ENCODE peak calls at places on chromosomes 7 and 10, in ten cellular contexts. G is uterus, I is sigmoid colon, W is adrenal gland, S is heart left ventricle, F is stomach, Q is lower leg skin, T is prostate gland, N is IMR-90, B is A549. A is an unnamed sample.

GRCh38 chr7:34070486-34071323 is 165.4 kb downstream of the BMPER start:
- DNase-seq in G (no peak), I (no peak), W (no peak), S (no peak), F (no peak), Q (no peak), T (no peak), N (peak), B (peak), A (no peak)

GRCh38 chr10:128835361-128835760 is 631.7 kb upstream of the MGMT start:
- DNase-seq in G (no peak), I (no peak), W (no peak), S (no peak), F (no peak), Q (no peak), T (no peak), N (no peak), B (no peak), A (no peak)

GRCh38 chr7:139743967-139744767 is 33.6 kb downstream of the HIPK2 start:
- DNase-seq in G (no peak), I (no peak), W (no peak), S (no peak), F (no peak), Q (no peak), T (no peak), N (peak), B (no peak), A (no peak)

GRCh38 chr10:76632158-76633051 is 1005.2 kb downstream of the KCNMA1 start:
- DNase-seq in G (no peak), I (no peak), W (no peak), S (no peak), F (peak), Q (no peak), T (no peak), N (no peak), B (peak), A (no peak)

GRCh38 chr10:28986117-28986792 is 302.6 kb upstream of the LYZL1 start:
- DNase-seq in G (no peak), I (no peak), W (no peak), S (no peak), F (no peak), Q (no peak), T (no peak), N (peak), B (peak), A (no peak)

GRCh38 chr10:110820321-110820814 is 51.4 kb upstream of the PDCD4 start:
- DNase-seq in G (peak), I (peak), W (peak), S (peak), F (no peak), Q (peak), T (peak), N (no peak), B (no peak), A (no peak)

GRCh38 chr10:129799942-129800341 is 164.1 kb downstream of the EBF3 start:
- DNase-seq in G (no peak), I (no peak), W (no peak), S (no peak), F (peak), Q (no peak), T (no peak), N (no peak), B (no peak), A (no peak)

GRCh38 chr10:49601857-49602256 is 8.3 kb upstream of the SLC18A3 start:
- DNase-seq in G (no peak), I (no peak), W (no peak), S (no peak), F (peak), Q (no peak), T (no peak), N (peak), B (no peak), A (no peak)

GRCh38 chr7:151448261-151449252 is 8.6 kb upstream of the CRYGN start:
- DNase-seq in G (peak), I (peak), W (peak), S (peak), F (peak), Q (peak), T (peak), N (peak), B (peak), A (peak)

GRCh38 chr10:97919012-97919411 is 69.4 kb downstream of the GOLGA7B start:
- DNase-seq in G (no peak), I (no peak), W (no peak), S (no peak), F (no peak), Q (no peak), T (no peak), N (no peak), B (peak), A (no peak)

GRCh38 chr7:116377721-116378120 is 121.8 kb upstream of the CAV2 start:
- DNase-seq in G (no peak), I (no peak), W (no peak), S (no peak), F (no peak), Q (no peak), T (no peak), N (no peak), B (no peak), A (no peak)

GRCh38 chr10:22816298-22816653 is 101.9 kb upstream of the PIP4K2A start:
- DNase-seq in G (no peak), I (no peak), W (no peak), S (no peak), F (no peak), Q (no peak), T (no peak), N (peak), B (peak), A (no peak)

GRCh38 chr10:35387768-35388167 is 51.5 kb downstream of the CCNY start:
- DNase-seq in G (no peak), I (no peak), W (no peak), S (no peak), F (peak), Q (no peak), T (no peak), N (peak), B (peak), A (no peak)

GRCh38 chr7:26195867-26196266 is 4.7 kb downstream of the HNRNPA2B1 start:
- DNase-seq in G (no peak), I (no peak), W (no peak), S (no peak), F (no peak), Q (no peak), T (no peak), N (no peak), B (no peak), A (no peak)
- TF ChIP-seq POLR2A in G (no peak), I (no peak), W (no peak), S (no peak), F (no peak), Q (no peak), T (no peak), N (peak), B (no peak), A (no peak)

GRCh38 chr10:79067241-79068202 is 1.2 kb upstream of the ZMIZ1 start:
- DNase-seq in G (peak), I (peak), W (peak), S (peak), F (peak), Q (peak), T (peak), N (peak), B (peak), A (peak)

GRCh38 chr10:79069325-79070090 is 742 bp downstream of the ZMIZ1 start:
- DNase-seq in G (peak), I (peak), W (peak), S (peak), F (peak), Q (no peak), T (no peak), N (no peak), B (peak), A (peak)

GRCh38 chr10:79070091-79070610 is 1.4 kb downstream of the ZMIZ1 start:
- DNase-seq in G (peak), I (peak), W (peak), S (peak), F (peak), Q (no peak), T (peak), N (no peak), B (no peak), A (peak)

GRCh38 chr10:79068203-79068561 is 584 bp upstream of the ZMIZ1 start:
- DNase-seq in G (no peak), I (no peak), W (peak), S (no peak), F (no peak), Q (no peak), T (no peak), N (no peak), B (no peak), A (peak)

DNA sequence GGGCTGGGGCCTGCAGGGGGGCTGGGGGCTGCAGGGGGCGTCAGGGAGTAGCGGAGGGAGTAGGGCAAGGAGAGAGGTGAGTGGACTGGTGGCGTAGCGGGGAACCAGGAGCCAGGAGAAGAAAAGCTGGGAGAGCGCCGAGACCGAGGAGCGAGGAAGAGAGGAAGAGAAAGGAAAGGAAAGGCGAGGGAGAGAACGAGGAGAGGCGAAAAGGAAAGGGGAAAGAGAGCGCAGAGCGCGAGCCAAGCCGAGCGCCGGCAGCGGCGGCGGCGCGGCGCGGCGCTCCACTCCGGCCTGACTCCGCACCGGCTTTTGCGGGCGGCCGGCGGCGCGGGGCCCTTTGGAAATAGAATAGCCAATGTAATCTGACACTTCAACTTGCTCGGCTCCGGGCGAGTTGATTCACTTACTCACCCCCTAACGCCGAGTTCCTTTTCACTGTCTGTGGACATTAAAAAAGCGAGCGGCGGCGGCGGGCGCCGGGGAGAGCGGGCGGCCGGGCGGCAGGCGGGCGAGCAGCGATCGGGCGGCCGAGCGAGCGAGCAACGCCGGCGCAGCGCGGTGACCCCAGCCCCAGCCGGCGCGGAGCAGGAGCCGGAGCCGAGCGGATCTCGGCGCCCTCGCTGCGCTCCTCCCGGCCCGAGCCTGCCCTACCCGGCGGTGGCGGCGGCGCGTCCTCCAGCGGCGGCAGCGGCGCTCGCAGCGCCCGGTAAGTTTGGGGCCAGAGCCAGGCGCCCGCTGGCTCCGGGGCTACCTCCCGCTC is at the start of gene ZMIZ1:
- DNase-seq in G (peak), I (peak), W (peak), S (peak), F (peak), Q (peak), T (peak), N (peak), B (peak), A (peak)
- TF ChIP-seq POLR2A in G (peak), I (no peak), W (peak), S (peak), F (no peak), Q (no peak), T (peak), N (peak), B (peak), A (peak)

GRCh38 chr10:96513686-96514551 is at the start of gene TLL2:
- DNase-seq in G (peak), I (peak), W (peak), S (peak), F (peak), Q (peak), T (peak), N (peak), B (peak), A (peak)
- TF ChIP-seq POLR2A in G (no peak), I (no peak), W (no peak), S (peak), F (no peak), Q (no peak), T (peak), N (no peak), B (peak), A (no peak)

GRCh38 chr10:14954001-14954770 is at the start of gene DCLRE1C:
- DNase-seq in G (peak), I (peak), W (peak), S (peak), F (peak), Q (peak), T (peak), N (peak), B (peak), A (peak)
- TF ChIP-seq POLR2A in G (peak), I (no peak), W (no peak), S (peak), F (no peak), Q (no peak), T (peak), N (peak), B (peak), A (peak)

GRCh38 chr7:128253701-128254100 is 12.6 kb downstream of the LEP start:
- DNase-seq in G (no peak), I (no peak), W (no peak), S (no peak), F (no peak), Q (no peak), T (no peak), N (no peak), B (no peak), A (no peak)

GRCh38 chr7:128259131-128260056 is 18.3 kb downstream of the LEP start:
- DNase-seq in G (no peak), I (no peak), W (no peak), S (no peak), F (peak), Q (peak), T (peak), N (peak), B (no peak), A (peak)

GRCh38 chr7:128251337-128251736 is 10.3 kb downstream of the LEP start:
- DNase-seq in G (no peak), I (no peak), W (no peak), S (no peak), F (no peak), Q (no peak), T (no peak), N (no peak), B (no peak), A (no peak)

GRCh38 chr7:128257458-128257857 is 16.4 kb downstream of the LEP start:
- DNase-seq in G (no peak), I (no peak), W (no peak), S (no peak), F (no peak), Q (no peak), T (no peak), N (no peak), B (no peak), A (no peak)

DNA sequence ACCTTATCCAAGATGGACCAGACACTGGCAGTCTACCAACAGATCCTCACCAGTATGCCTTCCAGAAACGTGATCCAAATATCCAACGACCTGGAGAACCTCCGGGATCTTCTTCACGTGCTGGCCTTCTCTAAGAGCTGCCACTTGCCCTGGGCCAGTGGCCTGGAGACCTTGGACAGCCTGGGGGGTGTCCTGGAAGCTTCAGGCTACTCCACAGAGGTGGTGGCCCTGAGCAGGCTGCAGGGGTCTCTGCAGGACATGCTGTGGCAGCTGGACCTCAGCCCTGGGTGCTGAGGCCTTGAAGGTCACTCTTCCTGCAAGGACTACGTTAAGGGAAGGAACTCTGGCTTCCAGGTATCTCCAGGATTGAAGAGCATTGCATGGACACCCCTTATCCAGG is 13.4 kb downstream of the LEP start:
- DNase-seq in G (no peak), I (no peak), W (no peak), S (no peak), F (no peak), Q (no peak), T (no peak), N (no peak), B (no peak), A (no peak)
- TF ChIP-seq POLR2A in G (no peak), I (no peak), W (no peak), S (no peak), F (no peak), Q (no peak), T (no peak), N (no peak), B (no peak), A (no peak)

DNA sequence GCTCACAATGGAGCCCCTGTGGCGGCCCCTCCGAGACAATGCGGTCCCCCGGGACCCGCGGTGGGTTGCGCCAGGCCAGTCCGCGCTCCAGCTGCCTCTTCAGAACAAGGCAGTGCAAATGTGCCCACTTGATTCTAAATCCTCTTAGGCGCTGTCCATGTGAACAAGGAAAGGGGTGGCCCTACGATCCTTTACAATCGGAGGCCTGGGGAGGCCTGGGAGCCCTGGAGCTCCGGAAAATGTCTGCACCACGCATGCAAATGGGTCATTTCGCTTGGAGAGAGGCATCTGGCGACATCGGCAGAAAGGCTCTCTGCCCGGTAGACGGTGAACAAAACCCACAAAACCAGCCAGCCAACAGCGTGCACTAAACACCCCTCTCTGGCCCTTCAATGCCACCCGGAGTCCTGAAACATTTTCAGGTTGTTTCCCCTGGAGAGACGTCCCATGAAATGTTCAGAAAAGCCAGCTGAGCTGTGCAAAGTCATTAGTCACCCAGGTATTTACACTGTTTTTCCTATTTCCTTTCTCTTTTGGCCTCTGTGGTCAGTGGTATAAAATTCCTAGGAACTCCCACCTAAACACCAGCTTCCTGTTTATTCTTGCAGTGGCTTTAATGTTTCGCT is 102.8 kb upstream of the ZNF438 start:
- DNase-seq in G (peak), I (no peak), W (no peak), S (no peak), F (no peak), Q (no peak), T (no peak), N (peak), B (no peak), A (peak)
- TF ChIP-seq POLR2A in G (no peak), I (no peak), W (no peak), S (no peak), F (no peak), Q (no peak), T (no peak), N (no peak), B (no peak), A (no peak)

GRCh38 chr7:2315787-2316186 is 1.5 kb upstream of the SNX8 start:
- DNase-seq in G (no peak), I (no peak), W (no peak), S (no peak), F (no peak), Q (no peak), T (no peak), N (no peak), B (no peak), A (no peak)

GRCh38 chr7:2313450-2314208 is 612 bp downstream of the SNX8 start:
- DNase-seq in G (no peak), I (peak), W (peak), S (no peak), F (peak), Q (no peak), T (peak), N (no peak), B (no peak), A (peak)

GRCh38 chr7:2316578-2316977 is 2.3 kb upstream of the SNX8 start:
- DNase-seq in G (no peak), I (no peak), W (no peak), S (no peak), F (no peak), Q (no peak), T (no peak), N (no peak), B (no peak), A (no peak)

GRCh38 chr7:2312272-2312929 is 1.8 kb downstream of the SNX8 start:
- DNase-seq in G (no peak), I (no peak), W (no peak), S (no peak), F (no peak), Q (no peak), T (no peak), N (no peak), B (no peak), A (no peak)

DNA sequence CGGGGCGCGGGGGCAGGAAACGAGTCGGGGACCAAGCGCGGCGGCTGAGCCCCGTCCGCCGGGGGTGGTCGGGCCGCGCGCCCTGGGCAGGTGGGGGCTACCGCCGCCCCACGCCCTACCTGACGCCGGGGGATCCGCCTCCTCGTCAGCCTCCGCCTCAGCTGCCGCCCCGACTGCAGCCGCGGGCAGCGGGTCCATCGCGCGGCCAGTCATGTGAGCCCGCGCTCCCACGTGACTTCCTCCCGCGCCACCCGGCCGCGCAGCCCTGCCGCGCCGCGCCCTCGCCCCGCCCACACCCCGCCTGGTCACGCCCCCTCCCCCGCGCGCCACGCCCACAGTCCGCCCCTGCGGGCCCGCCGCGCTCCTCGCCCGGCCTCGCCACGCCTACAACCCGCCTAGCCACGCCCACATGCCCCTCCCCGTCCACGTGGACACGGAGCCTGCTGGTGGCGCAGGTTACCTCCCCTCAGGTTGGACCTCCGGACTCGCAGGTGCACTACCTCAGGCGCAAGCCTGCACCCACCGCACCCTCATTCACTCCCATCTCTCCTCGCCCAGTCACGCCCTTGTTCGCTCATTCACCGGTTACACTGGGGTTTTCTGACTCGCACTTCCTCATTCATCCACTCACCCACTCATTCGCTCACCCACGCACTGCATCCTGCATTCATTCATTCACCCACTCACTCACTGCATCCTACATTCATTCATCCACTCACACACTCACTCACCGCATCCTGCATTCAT is at the start of gene SNX8:
- DNase-seq in G (peak), I (peak), W (peak), S (peak), F (peak), Q (peak), T (peak), N (peak), B (peak), A (peak)
- TF ChIP-seq POLR2A in G (peak), I (no peak), W (peak), S (peak), F (no peak), Q (no peak), T (peak), N (peak), B (peak), A (peak)

GRCh38 chr7:897771-898376 is 21.5 kb downstream of the GET4 start:
- DNase-seq in G (no peak), I (no peak), W (peak), S (peak), F (no peak), Q (no peak), T (peak), N (no peak), B (peak), A (no peak)
- TF ChIP-seq POLR2A in G (no peak), I (no peak), W (no peak), S (no peak), F (no peak), Q (no peak), T (no peak), N (no peak), B (no peak), A (no peak)

DNA sequence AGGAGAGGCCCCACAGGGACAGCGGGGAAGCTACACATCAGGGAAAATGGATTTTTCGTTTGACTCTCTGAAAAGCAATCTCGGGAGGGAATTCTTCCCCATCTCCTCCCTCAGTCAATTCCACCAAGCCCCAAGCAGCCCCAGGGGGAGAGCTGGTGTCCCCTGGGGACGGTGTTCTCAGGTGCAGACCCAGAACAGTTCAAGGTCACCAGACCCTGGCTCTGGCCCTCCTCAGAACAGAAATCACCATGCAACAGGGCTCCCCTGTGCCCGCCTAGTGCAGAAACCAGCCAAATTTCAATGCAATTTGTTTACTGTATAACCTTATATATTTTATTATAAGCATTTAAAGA is 34.1 kb downstream of the GSDME start:
- DNase-seq in G (no peak), I (no peak), W (no peak), S (no peak), F (no peak), Q (no peak), T (no peak), N (no peak), B (no peak), A (no peak)
- TF ChIP-seq POLR2A in G (no peak), I (no peak), W (no peak), S (no peak), F (no peak), Q (no peak), T (no peak), N (no peak), B (no peak), A (no peak)